ENCODE peak calls at places on chromosomes 16 and 17, in six cellular contexts. E is tibial nerve; K is CD8-positive, alpha-beta memory T cell; U is right atrium auricular region; H is cardiac fibroblast; M is fibroblast of villous mesenchyme. Q is an unnamed sample.

GRCh38 chr16:2341456-2342447 is 1.2 kb upstream of the ABCA3 start:
- DNase-seq in E (no peak), K (no peak), U (no peak), H (no peak), M (no peak), Q (peak; percentile 8)

GRCh38 chr17:8312726-8313600 is 2.9 kb downstream of the ARHGEF15 start:
- DNase-seq in E (no peak), K (no peak), U (no peak), H (no peak), M (no peak), Q (no peak)

GRCh38 chr17:83109793-83110645 is 30.6 kb downstream of the METRNL start:
- DNase-seq in E (peak; percentile 93), K (no peak), U (peak; percentile 98), H (peak; percentile 98), M (peak; percentile 99), Q (no peak)

GRCh38 chr16:84043486-84044107 is 1.0 kb upstream of the SLC38A8 start:
- DNase-seq in E (no peak), K (no peak), U (no peak), H (no peak), M (no peak), Q (no peak)

GRCh38 chr17:18143044-18143936 is 34.7 kb downstream of the MYO15A start:
- DNase-seq in E (no peak), K (no peak), U (no peak), H (peak; percentile 19), M (peak; percentile 12), Q (no peak)

GRCh38 chr16:52563767-52564611 is 17.0 kb upstream of the TOX3 start:
- DNase-seq in E (no peak), K (no peak), U (no peak), H (no peak), M (no peak), Q (no peak)

GRCh38 chr17:45440161-45440859 is 7.6 kb upstream of the ARHGAP27 start:
- DNase-seq in E (no peak), K (no peak), U (no peak), H (peak; percentile 29), M (peak; percentile 69), Q (no peak)

GRCh38 chr16:79483336-79483735 is 117.2 kb downstream of the MAF start:
- DNase-seq in E (no peak), K (no peak), U (no peak), H (no peak), M (no peak), Q (no peak)

GRCh38 chr17:46929413-46929812 is 6.5 kb downstream of the GOSR2 start:
- DNase-seq in E (no peak), K (no peak), U (no peak), H (peak; percentile 9), M (peak; percentile 12), Q (no peak)

GRCh38 chr17:4949321-4950074 is 1.2 kb upstream of the PFN1 start:
- DNase-seq in E (peak; percentile 46), K (peak; percentile 71), U (peak; percentile 82), H (peak; percentile 71), M (peak; percentile 88), Q (peak; percentile 71)

GRCh38 chr17:64230551-64231408 is 32.3 kb downstream of the TEX2 start:
- DNase-seq in E (no peak), K (no peak), U (no peak), H (peak; percentile 90), M (peak; percentile 90), Q (no peak)

GRCh38 chr16:3022697-3023414 is 886 bp downstream of the HCFC1R1 start:
- DNase-seq in E (no peak), K (no peak), U (no peak), H (peak; percentile 75), M (peak; percentile 8), Q (no peak)

GRCh38 chr17:83201206-83202001 is 122.0 kb downstream of the METRNL start:
- DNase-seq in E (peak; percentile 7), K (no peak), U (no peak), H (no peak), M (no peak), Q (no peak)

GRCh38 chr17:21817791-21818364 is 125.6 kb downstream of the KCNJ18 start:
- DNase-seq in E (no peak), K (no peak), U (no peak), H (no peak), M (no peak), Q (no peak)

GRCh38 chr17:29469251-29469650 is 79.1 kb downstream of the TAOK1 start:
- DNase-seq in E (no peak), K (no peak), U (no peak), H (peak; percentile 41), M (peak; percentile 73), Q (no peak)

GRCh38 chr16:57471852-57472664 is 9.6 kb downstream of the POLR2C start:
- DNase-seq in E (no peak), K (no peak), U (no peak), H (no peak), M (peak; percentile 31), Q (no peak)

GRCh38 chr17:19303367-19303776 is 59.2 kb downstream of the B9D1 start:
- DNase-seq in E (no peak), K (no peak), U (no peak), H (no peak), M (no peak), Q (no peak)

GRCh38 chr17:81419333-81419885 is 24.2 kb downstream of the BAHCC1 start:
- DNase-seq in E (peak; percentile 72), K (no peak), U (peak; percentile 95), H (peak; percentile 99), M (peak; percentile 96), Q (no peak)

DNA sequence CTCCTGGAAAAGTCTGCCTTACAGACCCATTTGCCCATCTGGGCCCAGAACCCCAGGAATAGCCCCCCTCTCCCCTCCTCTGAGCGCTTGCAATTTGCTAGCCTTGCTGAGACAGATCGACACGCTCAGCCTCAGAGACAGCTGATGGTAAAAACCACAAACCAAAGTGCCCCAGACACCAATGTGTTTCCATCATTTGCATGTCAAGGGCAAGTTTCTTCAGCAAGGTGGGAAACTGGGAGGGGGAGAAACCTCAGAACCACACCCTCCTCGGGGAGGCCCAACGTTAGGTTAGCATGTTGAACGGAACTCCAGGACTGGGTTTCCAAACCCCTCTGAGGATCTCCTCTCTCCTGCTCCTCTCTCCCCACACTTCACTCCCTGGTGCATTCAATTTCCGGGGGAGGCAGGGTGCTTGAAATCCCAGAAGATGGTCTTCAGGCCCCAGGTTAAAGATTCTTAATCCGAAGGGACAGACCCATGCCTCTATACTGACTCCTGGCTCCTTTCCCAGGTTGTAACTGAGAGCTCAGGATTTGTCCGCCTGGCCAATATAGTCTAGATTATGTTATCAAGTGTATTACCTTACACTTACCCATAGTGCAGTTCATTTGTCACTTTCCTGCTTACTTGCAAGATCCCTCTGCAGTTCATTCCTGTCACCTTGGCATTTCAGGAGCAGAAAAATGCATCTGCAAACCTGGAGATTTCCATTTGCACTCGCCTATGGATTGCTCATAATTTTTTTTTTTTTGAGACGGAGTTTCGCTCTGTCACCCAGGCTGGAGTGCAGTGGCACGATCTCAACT is 1.3 kb upstream of the CUEDC1 start:
- DNase-seq in E (no peak), K (peak; percentile 40), U (no peak), H (no peak), M (no peak), Q (peak; percentile 31)
- H3K4me3 ChIP-seq in E (no peak overlapping the region), K (peak overlapping the region; percentile 68), U (no peak overlapping the region), H (no peak overlapping the region), M (no peak overlapping the region), Q (peak overlapping the region; percentile 44)

GRCh38 chr17:17001874-17002520 is 30.1 kb upstream of the TNFRSF13B start:
- DNase-seq in E (peak; percentile 66), K (peak; percentile 69), U (peak; percentile 77), H (peak; percentile 74), M (peak; percentile 64), Q (peak; percentile 70)
- H3K4me3 ChIP-seq in E (no peak overlapping the region), K (no peak overlapping the region), U (no peak overlapping the region), H (no peak overlapping the region), M (no peak overlapping the region), Q (no peak overlapping the region)

GRCh38 chr17:76824103-76824502 is 44.1 kb upstream of the MGAT5B start:
- DNase-seq in E (no peak), K (no peak), U (no peak), H (no peak), M (no peak), Q (no peak)

GRCh38 chr17:76820523-76820922 is 47.7 kb upstream of the MGAT5B start:
- DNase-seq in E (no peak), K (no peak), U (no peak), H (no peak), M (no peak), Q (no peak)

GRCh38 chr17:76820039-76820438 is 48.2 kb upstream of the MGAT5B start:
- DNase-seq in E (no peak), K (no peak), U (no peak), H (no peak), M (no peak), Q (no peak)

GRCh38 chr17:76826290-76827138 is 41.7 kb upstream of the MGAT5B start:
- DNase-seq in E (no peak), K (no peak), U (no peak), H (no peak), M (no peak), Q (no peak)

GRCh38 chr17:76822184-76822778 is 45.9 kb upstream of the MGAT5B start:
- DNase-seq in E (no peak), K (no peak), U (no peak), H (no peak), M (no peak), Q (no peak)
- H3K4me3 ChIP-seq in E (no peak overlapping the region), K (no peak overlapping the region), U (no peak overlapping the region), H (no peak overlapping the region), M (no peak overlapping the region), Q (no peak overlapping the region)

GRCh38 chr16:85557976-85558589 is 55.0 kb upstream of the GSE1 start:
- DNase-seq in E (no peak), K (no peak), U (no peak), H (no peak), M (no peak), Q (no peak)
- H3K4me3 ChIP-seq in E (peak overlapping the region; percentile 23), K (peak overlapping the region; percentile 87), U (peak overlapping the region; percentile 91), H (peak overlapping the region; percentile 33), M (peak overlapping the region; percentile 79), Q (peak overlapping the region; percentile 37)

GRCh38 chr16:28951410-28951943 is 740 bp downstream of the NFATC2IP start:
- DNase-seq in E (no peak), K (no peak), U (no peak), H (no peak), M (peak; percentile 10), Q (peak; percentile 36)
- H3K4me3 ChIP-seq in E (peak overlapping the region; percentile 100), K (peak overlapping the region; percentile 74), U (peak overlapping the region; percentile 97), H (peak overlapping the region; percentile 82), M (peak overlapping the region; percentile 87), Q (peak overlapping the region; percentile 67)

DNA sequence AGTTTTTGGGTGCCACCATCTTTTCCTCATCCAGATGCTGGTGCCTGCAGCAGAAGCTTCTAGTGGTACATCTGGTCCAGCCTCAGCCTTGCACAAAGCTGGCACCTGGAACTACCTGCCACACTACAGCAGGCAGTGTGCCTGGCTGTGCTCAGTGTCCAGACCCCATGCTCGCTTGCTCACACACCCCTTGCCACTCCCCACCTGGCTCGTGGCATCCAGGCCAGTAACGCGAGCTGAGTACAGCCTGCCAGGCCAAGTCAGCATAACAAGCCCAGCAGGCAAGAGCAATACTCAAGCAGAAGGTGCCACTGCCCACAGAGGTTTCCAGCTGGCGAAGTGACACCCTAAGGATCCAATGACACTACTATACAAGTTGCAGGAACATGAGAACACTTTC is 29.7 kb upstream of the KIF2B start:
- DNase-seq in E (no peak), K (no peak), U (no peak), H (no peak), M (no peak), Q (no peak)
- H3K4me3 ChIP-seq in E (no peak overlapping the region), K (no peak overlapping the region), U (no peak overlapping the region), H (no peak overlapping the region), M (no peak overlapping the region), Q (no peak overlapping the region)

Q was measured in CD4-positive, CD25-positive, alpha-beta regulatory T cell.